ENCODE peak calls at places on chromosomes 4 and X, in five cellular contexts. V, Y, M, K and O are unnamed samples.

GRCh38 chr4:158809611-158810486 is 41.0 kb downstream of the FNIP2 start:
- DNase-seq in M (no peak), K (no peak), Y (no peak), V (no peak), O (no peak)

GRCh38 chr4:108097990-108098553 is 70.7 kb downstream of the LEF1 start:
- DNase-seq in Y (no peak), M (no peak), K (no peak), V (no peak), O (no peak)

GRCh38 chr4:80231180-80231579 is 33.9 kb downstream of the PRDM8 start:
- DNase-seq in M (no peak), Y (no peak), V (no peak), K (no peak), O (no peak)

GRCh38 chr4:70365479-70365878 is 4.9 kb downstream of the SMR3A start:
- DNase-seq in K (no peak), Y (no peak), V (no peak), M (no peak), O (no peak)

GRCh38 chrX:134671207-134671750 is 13.0 kb upstream of the PLAC1 start:
- DNase-seq in Y (no peak), M (no peak), K (no peak), V (no peak), O (no peak)

GRCh38 chr4:55321707-55322264 is 24.3 kb upstream of the SRD5A3 start:
- DNase-seq in M (no peak), V (peak; percentile 76), Y (peak; percentile 76), K (no peak), O (no peak)

GRCh38 chr4:23717528-23718248 is 172.2 kb downstream of the PPARGC1A start:
- DNase-seq in Y (no peak), K (no peak), M (no peak), V (no peak), O (peak; percentile 16)

GRCh38 chrX:124862304-124862703 is 457.4 kb upstream of the TEX13C start:
- DNase-seq in M (no peak), V (no peak), Y (no peak), K (no peak), O (no peak)

GRCh38 chr4:80360900-80361299 is 25.4 kb downstream of the CFAP299 start:
- DNase-seq in Y (no peak), M (no peak), V (no peak), K (no peak), O (no peak)

GRCh38 chr4:1217366-1217765 is 31.6 kb downstream of the CTBP1 start:
- DNase-seq in Y (no peak), M (no peak), V (no peak), K (no peak), O (no peak)

GRCh38 chr4:7629855-7630254 is 195.1 kb upstream of the PSAPL1 start:
- DNase-seq in Y (no peak), M (no peak), V (peak; percentile 37), K (peak; percentile 42), O (no peak)

GRCh38 chr4:1880332-1880731 is 9.1 kb downstream of the NSD2 start:
- DNase-seq in V (no peak), K (no peak), M (no peak), Y (no peak), O (no peak)

GRCh38 chr4:71550220-71551190 is 211.7 kb downstream of the SLC4A4 start:
- DNase-seq in V (no peak), M (no peak), Y (no peak), K (no peak), O (no peak)

GRCh38 chr4:186729856-186730255 is 6.2 kb upstream of the FAT1 start:
- DNase-seq in V (no peak), K (no peak), M (no peak), Y (no peak), O (no peak)

GRCh38 chrX:39115166-39115565 is 313.9 kb downstream of the MID1IP1 start:
- DNase-seq in V (no peak), M (no peak), Y (no peak), K (no peak), O (no peak)

GRCh38 chr4:7985891-7986441 is 46.3 kb upstream of the AFAP1 start:
- DNase-seq in K (no peak), M (no peak), Y (no peak), V (no peak), O (no peak)

GRCh38 chr4:10045481-10045880 is 24.2 kb upstream of the SLC2A9 start:
- DNase-seq in K (no peak), Y (no peak), M (no peak), V (no peak), O (no peak)

GRCh38 chrX:6965729-6966128 is 181.8 kb upstream of the STS start:
- DNase-seq in Y (no peak), V (no peak), K (no peak), M (no peak), O (no peak)

GRCh38 chrX:6849711-6850415 is 297.6 kb upstream of the STS start:
- DNase-seq in K (no peak), V (no peak), M (no peak), Y (no peak), O (no peak)

GRCh38 chr4:125388653-125389052 is 73.9 kb downstream of the FAT4 start:
- DNase-seq in K (no peak), V (no peak), Y (no peak), M (no peak), O (no peak)

GRCh38 chr4:38667005-38667771 is 3.2 kb downstream of the KLF3 start:
- DNase-seq in V (peak; percentile 92), Y (peak; percentile 77), M (peak; percentile 72), K (no peak), O (peak; percentile 91)

GRCh38 chrX:48761674-48762471 is at the start of gene GLOD5:
- DNase-seq in V (no peak), M (no peak), Y (peak; percentile 74), K (no peak), O (peak; percentile 35)

GRCh38 chr4:8228319-8229250 is 29.5 kb downstream of the SH3TC1 start:
- DNase-seq in Y (peak; percentile 94), M (no peak), V (no peak), K (no peak), O (no peak)

GRCh38 chrX:21004835-21005234 is 369.4 kb upstream of the CNKSR2 start:
- DNase-seq in Y (no peak), V (no peak), K (no peak), M (no peak), O (no peak)

GRCh38 chrX:13147758-13148157 is 103.3 kb upstream of the FAM9C start:
- DNase-seq in Y (no peak), M (no peak), K (no peak), V (no peak), O (no peak)

GRCh38 chr4:189660737-189661330 is 279.8 kb upstream of the FRG1 start:
- DNase-seq in Y (no peak), M (no peak), V (no peak), K (no peak), O (no peak)

GRCh38 chr4:10085386-10085785 is 31.2 kb downstream of the WDR1 start:
- DNase-seq in Y (no peak), V (peak; percentile 60), K (peak; percentile 73), M (peak; percentile 6), O (no peak)

GRCh38 chr4:80781436-80781835 is 249.1 kb upstream of the BMP3 start:
- DNase-seq in M (no peak), V (no peak), K (no peak), Y (no peak), O (no peak)

GRCh38 chrX:12269484-12269883 is 131.2 kb downstream of the FRMPD4 start:
- DNase-seq in Y (no peak), K (no peak), V (no peak), M (no peak), O (no peak)

GRCh38 chr4:2930821-2931764 is 32.1 kb downstream of the NOP14 start:
- DNase-seq in V (peak; percentile 74), M (no peak), Y (peak; percentile 86), K (peak; percentile 77), O (no peak)

GRCh38 chr4:140163029-140163810 is 9.2 kb upstream of the MAML3 start:
- DNase-seq in V (no peak), Y (no peak), M (no peak), K (no peak), O (no peak)

GRCh38 chr4:140158234-140159030 is 4.4 kb upstream of the MAML3 start:
- DNase-seq in V (no peak), K (no peak), Y (peak; percentile 71), M (no peak), O (no peak)

GRCh38 chr4:140157341-140157740 is 3.4 kb upstream of the MAML3 start:
- DNase-seq in V (no peak), K (no peak), Y (no peak), M (no peak), O (no peak)

GRCh38 chr4:140168474-140168873 is 14.5 kb upstream of the MAML3 start:
- DNase-seq in K (no peak), M (no peak), Y (no peak), V (no peak), O (no peak)

DNA sequence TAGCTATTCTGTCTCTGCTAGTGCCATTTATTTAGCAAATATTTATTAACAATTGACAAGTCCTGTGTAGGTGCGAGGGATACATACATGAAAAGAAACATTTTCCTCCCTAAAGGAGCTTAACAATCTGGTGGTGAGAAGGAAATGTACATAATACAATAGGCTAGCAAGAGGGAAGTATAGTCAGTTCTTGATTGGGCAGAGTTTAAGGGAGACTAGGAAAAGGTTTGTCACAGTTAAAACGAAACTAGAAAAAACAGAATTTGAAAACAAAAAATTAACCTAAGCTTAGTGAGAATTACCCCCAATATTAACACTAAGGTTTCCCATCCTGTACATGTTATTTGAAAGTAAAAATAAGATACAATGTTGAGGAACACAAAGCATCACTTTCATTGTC is 8.6 kb upstream of the MAML3 start:
- DNase-seq in K (no peak), V (no peak), Y (no peak), M (no peak), O (no peak)
- H3K27ac ChIP-seq in K (no peak overlapping the region), V (no peak overlapping the region), Y (no peak overlapping the region), M (no peak overlapping the region), O (no peak overlapping the region)

GRCh38 chr4:33381806-33382205 is 2661.6 kb downstream of the PCDH7 start:
- DNase-seq in K (no peak), M (no peak), Y (no peak), V (no peak), O (no peak)
- H3K9me3 ChIP-seq in K (no peaks in the 10 kb centered on the region), M (peaks cover 6% of the 10 kb centered on the region), Y (peaks cover 17% of the 10 kb centered on the region), V (peaks cover 10% of the 10 kb centered on the region), O (no peaks in the 10 kb centered on the region)

GRCh38 chr4:113686950-113687718 is 74.4 kb downstream of the CAMK2D start:
- DNase-seq in V (no peak), M (no peak), K (no peak), Y (no peak), O (no peak)
- H3K4me1 ChIP-seq in V (peaks cover 19% of the 10 kb centered on the region), M (peaks cover 27% of the 10 kb centered on the region), K (peaks cover 2% of the 10 kb centered on the region), Y (peaks cover 43% of the 10 kb centered on the region), O (no peaks in the 10 kb centered on the region)

GRCh38 chrX:115449742-115450141 is 111.2 kb upstream of the PLS3 start:
- DNase-seq in M (no peak), Y (peak; percentile 33), K (peak; percentile 75), V (no peak), O (no peak)

GRCh38 chrX:115452256-115452655 is 108.7 kb upstream of the PLS3 start:
- DNase-seq in M (no peak), V (no peak), K (no peak), Y (no peak), O (no peak)

DNA sequence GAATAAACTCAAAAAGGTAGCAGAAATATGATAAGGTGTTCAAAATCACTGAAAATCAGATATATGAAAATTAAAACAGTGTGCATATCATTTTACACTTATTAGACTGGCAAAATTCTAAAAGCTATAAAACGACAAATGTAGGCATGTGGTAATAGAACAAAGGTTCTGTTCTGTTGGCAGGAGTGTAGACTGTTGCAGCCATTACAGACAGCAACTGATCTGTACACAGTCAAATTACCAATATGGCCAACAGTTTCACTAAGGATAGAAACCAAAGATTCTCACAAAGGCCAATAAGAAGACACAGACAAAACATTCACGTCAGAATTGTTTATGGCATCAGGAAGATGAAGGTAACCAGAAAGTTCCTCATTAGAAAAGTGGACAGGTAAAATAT is 112.8 kb upstream of the PLS3 start:
- DNase-seq in V (no peak), M (no peak), Y (no peak), K (no peak), O (no peak)
- H3K27ac ChIP-seq in V (no peak overlapping the region), M (no peak overlapping the region), Y (no peak overlapping the region), K (no peak overlapping the region), O (no peak overlapping the region)